ENCODE peak calls at places on chromosomes 1 and 21, in five cellular contexts. J is gastrocnemius medialis, Y is colonic mucosa, K is lower lobe of right lung, B is suprapubic skin. M is an unnamed sample. For H3K4me1, the result is how much of the 10 kb centered on the place peaks cover.

GRCh38 chr1:184075040-184076029 is 23.8 kb downstream of the TSEN15 start:
- DNase-seq in J (no peak), K (no peak), Y (peak), B (no peak), M (no peak)

GRCh38 chr1:20588634-20589225 is at the start of gene CDA:
- DNase-seq in K (peak), Y (peak), B (no peak), J (no peak), M (no peak)

GRCh38 chr1:26991310-26992116 is 2.0 kb upstream of the TRNP1 start:
- DNase-seq in J (no peak), Y (no peak), K (no peak), B (no peak), M (no peak)

GRCh38 chr1:177334276-177334675 is 163.5 kb downstream of the BRINP2 start:
- DNase-seq in J (no peak), Y (no peak), B (no peak), K (no peak), M (no peak)

GRCh38 chr21:44407493-44407892 is 47.8 kb upstream of the LRRC3 start:
- DNase-seq in K (no peak), B (no peak), Y (no peak), J (no peak), M (no peak)

GRCh38 chr1:226821719-226822085 is 48.7 kb upstream of the PSEN2 start:
- DNase-seq in Y (no peak), B (no peak), J (no peak), K (no peak), M (no peak)

GRCh38 chr1:161676441-161676840 is 13.5 kb downstream of the FCGR2B start:
- DNase-seq in Y (no peak), J (no peak), B (no peak), K (no peak), M (no peak)

GRCh38 chr1:67766117-67766978 is 66.9 kb downstream of the GNG12 start:
- DNase-seq in B (no peak), J (no peak), K (no peak), Y (peak), M (no peak)

GRCh38 chr1:66285618-66286270 is 248.2 kb upstream of the SGIP1 start:
- DNase-seq in Y (no peak), B (no peak), K (no peak), J (no peak), M (no peak)

GRCh38 chr1:225752245-225752644 is 25.4 kb upstream of the SRP9 start:
- DNase-seq in K (no peak), J (no peak), Y (no peak), B (no peak), M (no peak)

GRCh38 chr1:53947172-53947835 is 1.2 kb downstream of the LRRC42 start:
- DNase-seq in K (no peak), Y (no peak), B (no peak), J (no peak), M (no peak)

GRCh38 chr1:94543893-94544635 is 2.5 kb upstream of the F3 start:
- DNase-seq in Y (no peak), K (no peak), J (no peak), B (no peak), M (no peak)

GRCh38 chr1:203100163-203100867 is 14.5 kb upstream of the MYOG start:
- DNase-seq in J (no peak), K (no peak), Y (no peak), B (no peak), M (no peak)

GRCh38 chr21:20971296-20971921 is 26.8 kb upstream of the NCAM2 start:
- DNase-seq in K (no peak), B (no peak), J (no peak), Y (peak), M (no peak)

GRCh38 chr1:2237773-2238172 is 9.7 kb downstream of the SKI start:
- DNase-seq in J (no peak), K (peak), B (no peak), Y (no peak), M (no peak)

GRCh38 chr1:55480396-55480795 is 265.2 kb upstream of the USP24 start:
- DNase-seq in B (no peak), Y (peak), K (no peak), J (no peak), M (no peak)

GRCh38 chr1:66368261-66368660 is 165.7 kb upstream of the SGIP1 start:
- DNase-seq in J (no peak), B (no peak), K (no peak), Y (no peak), M (no peak)

GRCh38 chr1:246373828-246374569 is 133.1 kb downstream of the SMYD3 start:
- DNase-seq in K (no peak), Y (no peak), B (no peak), J (no peak), M (no peak)

GRCh38 chr1:188497020-188497419 is 1668.3 kb downstream of the PLA2G4A start:
- DNase-seq in K (no peak), B (no peak), Y (no peak), J (no peak), M (no peak)

GRCh38 chr1:88079036-88079435 is 605.0 kb upstream of the PKN2 start:
- DNase-seq in K (no peak), J (no peak), B (no peak), Y (no peak), M (no peak)

GRCh38 chr21:34351786-34352241 is 12.0 kb upstream of the KCNE2 start:
- DNase-seq in Y (peak), B (peak), K (no peak), J (peak), M (no peak)

GRCh38 chr1:164524810-164525209 is 34.2 kb upstream of the PBX1 start:
- DNase-seq in Y (no peak), B (no peak), K (no peak), J (no peak), M (no peak)

GRCh38 chr1:117321680-117322609 is 45.3 kb upstream of the MAN1A2 start:
- DNase-seq in Y (no peak), J (no peak), B (no peak), K (no peak), M (no peak)

GRCh38 chr1:207711285-207711684 is 40.6 kb upstream of the CD46 start:
- DNase-seq in K (no peak), Y (no peak), B (no peak), J (no peak), M (no peak)

GRCh38 chr1:42319871-42320484 is 15.1 kb downstream of the FOXJ3 start:
- DNase-seq in K (no peak), J (no peak), Y (peak), B (no peak), M (no peak)

GRCh38 chr1:230138561-230139239 is 71.7 kb downstream of the GALNT2 start:
- DNase-seq in K (no peak), B (no peak), Y (no peak), J (no peak), M (no peak)

GRCh38 chr1:170698711-170699275 is 34.9 kb downstream of the PRRX1 start:
- DNase-seq in J (no peak), K (no peak), Y (no peak), B (no peak), M (no peak)

GRCh38 chr1:219276029-219276738 is 102.5 kb downstream of the LYPLAL1 start:
- DNase-seq in Y (no peak), B (no peak), K (no peak), J (no peak), M (no peak)

GRCh38 chr21:21688877-21689276 is 690.7 kb downstream of the NCAM2 start:
- DNase-seq in J (no peak), Y (no peak), B (no peak), K (no peak), M (no peak)

GRCh38 chr1:240462766-240463410 is 149.1 kb downstream of the GREM2 start:
- DNase-seq in B (no peak), K (no peak), J (no peak), Y (no peak), M (no peak)

GRCh38 chr1:109926662-109927300 is 16.1 kb downstream of the CSF1 start:
- DNase-seq in J (no peak), B (no peak), Y (peak), K (no peak), M (peak)

GRCh38 chr1:110612060-110612745 is 6.0 kb upstream of the KCNA2 start:
- DNase-seq in Y (peak), K (no peak), J (no peak), B (peak), M (peak)

GRCh38 chr1:58345215-58346075 is 201.1 kb downstream of the OMA1 start:
- DNase-seq in K (no peak), B (no peak), Y (no peak), J (no peak), M (no peak)

GRCh38 chr1:27001570-27002360 is 8.3 kb downstream of the TRNP1 start:
- DNase-seq in J (no peak), B (no peak), K (peak), Y (no peak), M (peak)

GRCh38 chr1:160665330-160666078 is 18.7 kb upstream of the SLAMF1 start:
- DNase-seq in J (no peak), Y (no peak), B (no peak), K (peak), M (no peak)

GRCh38 chr21:46098303-46099141 is 610 bp downstream of the COL6A2 start:
- DNase-seq in Y (peak), K (peak), J (no peak), B (peak), M (peak)

DNA sequence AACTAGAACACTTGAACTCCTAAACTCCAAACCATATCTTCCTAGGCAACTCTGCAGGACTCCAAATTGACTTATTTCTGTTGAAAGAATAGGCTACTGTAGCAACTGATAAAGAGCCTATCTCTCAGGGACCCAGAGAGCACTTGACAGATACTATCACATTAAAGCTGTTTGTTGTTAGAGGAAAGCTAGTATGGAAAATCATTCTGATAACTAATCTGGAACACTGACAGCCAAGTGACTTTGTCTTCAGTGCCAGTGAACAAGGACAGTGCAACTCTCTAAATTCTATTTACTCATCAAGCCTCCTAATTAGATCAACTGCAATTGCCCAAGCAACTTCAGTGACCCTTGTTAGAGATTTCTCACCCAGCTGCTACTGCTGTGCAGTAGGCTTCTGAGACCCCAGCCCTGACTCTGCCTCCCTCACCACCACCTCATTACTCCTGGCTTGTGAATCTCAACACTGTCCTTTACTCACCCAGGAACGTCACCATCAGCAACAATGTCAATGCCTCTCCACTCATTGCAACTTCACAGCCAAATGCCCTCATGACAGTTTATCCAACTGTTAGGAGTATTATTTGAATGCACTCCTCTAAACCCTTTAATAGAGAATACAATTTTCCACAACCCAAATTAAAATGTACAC is 7.4 kb upstream of the RGS13 start:
- DNase-seq in K (no peak), J (no peak), B (no peak), Y (no peak), M (no peak)
- H3K4me3 ChIP-seq in K (no peak), J (no peak), B (no peak), Y (no peak), M (no peak)

GRCh38 chr1:154957258-154957657 is 1.4 kb upstream of the PBXIP1 start:
- DNase-seq in K (no peak), Y (no peak), J (no peak), B (no peak), M (no peak)
- H3K4me1 ChIP-seq in K (half or more), Y (under half), J (half or more), B (half or more), M (under half)

GRCh38 chr1:79353224-79353623 is 346.7 kb upstream of the ADGRL4 start:
- DNase-seq in J (no peak), Y (no peak), B (no peak), K (no peak), M (no peak)
- TF ChIP-seq CTCF in J (no peak), Y (no peak), B (no peak), K (peak), M (peak)

GRCh38 chr1:34108269-34108668 is 56.8 kb downstream of the CSMD2 start:
- DNase-seq in K (no peak), Y (no peak), B (no peak), J (no peak), M (no peak)

GRCh38 chr1:34108711-34109110 is 56.3 kb downstream of the CSMD2 start:
- DNase-seq in B (no peak), Y (no peak), J (no peak), K (no peak), M (no peak)

GRCh38 chr1:34115233-34115632 is 49.8 kb downstream of the CSMD2 start:
- DNase-seq in J (no peak), Y (no peak), B (no peak), K (no peak), M (no peak)

GRCh38 chr1:34113362-34113761 is 51.7 kb downstream of the CSMD2 start:
- DNase-seq in Y (no peak), B (no peak), J (no peak), K (no peak), M (no peak)

GRCh38 chr1:34113887-34114286 is 51.1 kb downstream of the CSMD2 start:
- DNase-seq in B (no peak), K (no peak), J (no peak), Y (no peak), M (no peak)
- H3K4me3 ChIP-seq in B (no peak), K (no peak), J (no peak), Y (no peak), M (no peak)

M was measured in ascending aorta.